ENCODE peak calls at places on chromosomes 4 and X, in six cellular contexts. W is effector memory CD4-positive, alpha-beta T cell; I is NCI-H1436; A is psoas muscle; K is activated T-cell treated with anti-CD3 and anti-CD28 coated beads, Interleukin-2, amount 50 U/mL, for 1 hour; L is progenitor cell of endocrine pancreas. Y is an unnamed sample.

GRCh38 chrX:118644378-118644777 is 83.0 kb upstream of the IL13RA1 start:
- DNase-seq in W (no peak), I (peak), A (no peak), K (no peak), L (no peak), Y (peak)

GRCh38 chrX:16661495-16661894 is 11.5 kb downstream of the S100G start:
- DNase-seq in W (no peak), I (no peak), A (no peak), K (no peak), L (no peak), Y (no peak)

GRCh38 chr4:61301285-61301684 is 101.2 kb downstream of the ADGRL3 start:
- DNase-seq in W (no peak), I (no peak), A (no peak), K (no peak), L (no peak), Y (no peak)

GRCh38 chr4:7761720-7762119 is 177.9 kb downstream of the AFAP1 start:
- DNase-seq in W (no peak), I (no peak), A (peak), K (peak), L (peak), Y (peak)

GRCh38 chr4:55184600-55185523 is 59.5 kb upstream of the KDR start:
- DNase-seq in W (no peak), I (peak), A (peak), K (no peak), L (no peak), Y (no peak)

GRCh38 chr4:2786152-2786671 is 6.7 kb upstream of the SH3BP2 start:
- DNase-seq in W (peak), I (no peak), A (no peak), K (peak), L (no peak), Y (no peak)

GRCh38 chrX:139738581-139738980 is 30.6 kb upstream of the MCF2 start:
- DNase-seq in W (no peak), I (peak), A (no peak), K (no peak), L (no peak), Y (no peak)

GRCh38 chrX:41781500-41781899 is 57.5 kb downstream of the GPR82 start:
- DNase-seq in W (no peak), I (peak), A (no peak), K (no peak), L (no peak), Y (peak)

GRCh38 chrX:131288738-131289511 is at the start of gene IGSF1:
- DNase-seq in W (no peak), I (no peak), A (peak), K (no peak), L (peak), Y (peak)

GRCh38 chr4:140085062-140085622 is 68.8 kb downstream of the MAML3 start:
- DNase-seq in W (no peak), I (peak), A (no peak), K (no peak), L (no peak), Y (peak)

GRCh38 chr4:176320340-176320975 is 692 bp downstream of the SPCS3 start:
- DNase-seq in W (peak), I (peak), A (peak), K (peak), L (peak), Y (peak)

GRCh38 chr4:113394730-113395530 is 345.5 kb downstream of the ANK2 start:
- DNase-seq in W (no peak), I (peak), A (no peak), K (no peak), L (peak), Y (peak)

GRCh38 chr4:85815796-85816459 is 341.0 kb downstream of the ARHGAP24 start:
- DNase-seq in W (no peak), I (no peak), A (no peak), K (no peak), L (no peak), Y (no peak)

GRCh38 chr4:137267024-137267423 is 265.3 kb downstream of the PCDH18 start:
- DNase-seq in W (no peak), I (no peak), A (no peak), K (no peak), L (no peak), Y (peak)

GRCh38 chr4:33160126-33160525 is 2440.0 kb downstream of the PCDH7 start:
- DNase-seq in W (no peak), I (no peak), A (no peak), K (no peak), L (no peak), Y (no peak)

GRCh38 chr4:150133605-150134004 is 55.4 kb downstream of the DCLK2 start:
- DNase-seq in W (no peak), I (no peak), A (no peak), K (no peak), L (no peak), Y (no peak)

GRCh38 chr4:129138762-129139496 is 43.0 kb downstream of the C4orf33 start:
- DNase-seq in W (no peak), I (no peak), A (no peak), K (no peak), L (no peak), Y (no peak)

GRCh38 chr4:16052939-16053338 is 30.9 kb downstream of the PROM1 start:
- DNase-seq in W (no peak), I (no peak), A (no peak), K (no peak), L (no peak), Y (no peak)

GRCh38 chr4:70734168-70734954 is 12.6 kb downstream of the RUFY3 start:
- DNase-seq in W (no peak), I (peak), A (no peak), K (no peak), L (no peak), Y (no peak)

GRCh38 chrX:154140742-154141141 is 3.3 kb upstream of the OPN1LW start:
- DNase-seq in W (no peak), I (no peak), A (no peak), K (no peak), L (no peak), Y (no peak)

GRCh38 chrX:110228453-110228852 is 89.4 kb downstream of the AMMECR1 start:
- DNase-seq in W (no peak), I (no peak), A (no peak), K (no peak), L (no peak), Y (no peak)

GRCh38 chr4:48947731-48948130 is 38.3 kb upstream of the CWH43 start:
- DNase-seq in W (no peak), I (no peak), A (no peak), K (no peak), L (no peak), Y (no peak)

Y was measured in NCI-H460.